ENCODE peak calls at places on chromosomes 12 and 14, in seven cellular contexts. J is GM23338, F is GM12878, Q is tibial artery, R is AG04450, E is A549, L is tibial nerve. X is an unnamed sample.

GRCh38 chr12:69765515-69765914 is 26.9 kb downstream of the RAB3IP start:
- DNase-seq in L (no peak), R (no peak), F (no peak), Q (no peak), E (no peak), J (no peak), X (no peak)

GRCh38 chr12:100020370-100020769 is 35.6 kb upstream of the ANKS1B start:
- DNase-seq in R (no peak), F (no peak), E (no peak), L (no peak), J (peak), Q (no peak), X (peak)

GRCh38 chr12:50057000-50057841 is at the start of gene ASIC1:
- DNase-seq in F (no peak), E (peak), J (peak), R (no peak), L (peak), Q (peak), X (peak)

GRCh38 chr12:77924703-77925102 is 94.0 kb downstream of the NAV3 start:
- DNase-seq in R (no peak), Q (no peak), E (no peak), F (no peak), J (no peak), L (no peak), X (peak)

GRCh38 chr14:59464651-59465569 is at the start of gene GPR135:
- DNase-seq in J (peak), F (no peak), Q (peak), R (no peak), E (no peak), L (peak), X (peak)

GRCh38 chr14:23551266-23552028 is at the start of gene ZFHX2:
- DNase-seq in J (peak), F (no peak), Q (peak), L (peak), E (peak), R (no peak), X (peak)

GRCh38 chr14:64885555-64885954 is 5.8 kb upstream of the SPTB start:
- DNase-seq in J (no peak), R (no peak), E (no peak), L (no peak), Q (no peak), F (no peak), X (no peak)

GRCh38 chr12:64088431-64089349 is 133.4 kb downstream of the KICS2 start:
- DNase-seq in E (peak), Q (peak), F (no peak), R (peak), L (peak), J (peak), X (peak)

GRCh38 chr12:76919388-76920181 is 40.8 kb upstream of the CSRP2 start:
- DNase-seq in F (no peak), Q (no peak), J (no peak), L (no peak), E (no peak), R (no peak), X (no peak)

GRCh38 chr14:99211410-99211809 is 60.6 kb downstream of the BCL11B start:
- DNase-seq in E (no peak), R (no peak), L (no peak), J (no peak), Q (no peak), F (no peak), X (no peak)
- H3K4me3 ChIP-seq in E (no peak), R (no peak), L (no peak), J (no peak), Q (no peak), F (no peak), X (no peak)

GRCh38 chr12:109393437-109394345 is 46.0 kb downstream of the MYO1H start:
- DNase-seq in F (no peak), E (peak), L (peak), Q (no peak), J (peak), R (peak), X (peak)
- TF ChIP-seq CTCF in F (peak), E (peak), L (peak), Q (peak), J (peak), R (peak), X (peak)

GRCh38 chr14:20781805-20782204 is 737 bp downstream of the RNASE6 start:
- DNase-seq in Q (no peak), R (no peak), F (no peak), L (no peak), E (no peak), J (no peak), X (no peak)
- H3K4me3 ChIP-seq in Q (peak), R (no peak), F (peak), L (peak), E (no peak), J (peak), X (no peak)

GRCh38 chr12:112473056-112473455 is 54.3 kb downstream of the PTPN11 start:
- DNase-seq in L (no peak), Q (no peak), R (no peak), F (no peak), J (peak), E (peak), X (no peak)
- TF ChIP-seq CTCF in L (no peak), Q (no peak), R (no peak), F (peak), J (peak), E (peak), X (peak)

GRCh38 chr12:22787557-22787956 is 162.6 kb downstream of the ETNK1 start:
- DNase-seq in R (no peak), J (no peak), Q (peak), F (no peak), L (no peak), E (no peak), X (peak)
- H3K4me3 ChIP-seq in R (no peak), J (no peak), Q (no peak), F (no peak), L (no peak), E (no peak), X (no peak)

DNA sequence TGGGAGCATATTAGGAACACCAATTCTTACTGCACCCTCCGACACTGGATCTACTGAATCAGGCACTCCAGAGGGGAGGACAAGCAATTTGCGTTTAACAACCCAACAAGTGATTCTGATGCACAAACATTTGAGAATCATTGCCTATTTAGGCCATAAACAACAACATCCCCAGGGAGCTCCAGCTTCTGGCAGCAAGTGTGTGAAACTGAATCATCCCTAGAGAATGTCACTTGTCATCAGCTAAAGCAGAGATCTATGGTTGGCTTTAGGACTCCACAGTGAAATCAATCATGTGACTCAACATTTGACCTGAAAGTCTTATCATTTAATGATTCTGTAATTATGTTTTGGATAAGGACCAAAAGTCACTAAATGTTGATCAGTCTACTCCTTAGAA is 505.0 kb upstream of the FLRT2 start:
- DNase-seq in J (no peak), R (no peak), L (no peak), E (no peak), Q (no peak), F (no peak), X (peak)
- TF ChIP-seq CTCF in J (no peak), R (no peak), L (no peak), E (no peak), Q (no peak), F (no peak), X (no peak)

GRCh38 chr12:120373683-120374082 is 4.7 kb upstream of the MSI1 start:
- DNase-seq in L (no peak), R (no peak), E (no peak), F (no peak), Q (no peak), J (no peak), X (no peak)

GRCh38 chr12:120369476-120370342 is 745 bp upstream of the MSI1 start:
- DNase-seq in J (peak), F (no peak), Q (no peak), L (no peak), E (no peak), R (no peak), X (no peak)

GRCh38 chr12:120368789-120369475 is at the start of gene MSI1:
- DNase-seq in J (peak), Q (no peak), R (no peak), L (no peak), E (no peak), F (no peak), X (no peak)

GRCh38 chr12:120367924-120368788 is 808 bp downstream of the MSI1 start:
- DNase-seq in F (no peak), L (no peak), J (peak), Q (no peak), E (no peak), R (no peak), X (peak)

GRCh38 chr12:120370343-120371243 is 1.6 kb upstream of the MSI1 start:
- DNase-seq in E (no peak), J (peak), F (no peak), L (no peak), Q (no peak), R (no peak), X (no peak)
- H3K4me3 ChIP-seq in E (no peak), J (peak), F (no peak), L (no peak), Q (no peak), R (no peak), X (no peak)